ENCODE peak calls at places on chromosome 11, in ten cellular contexts. U, X, Y, C, W, O, Z, M, L and I are unnamed samples.

GRCh38 chr11:92149996-92150395 is 74.6 kb upstream of the FAT3 start:
- DNase-seq in U (no peak), X (no peak), C (no peak), W (no peak), Z (no peak), M (no peak), O (no peak), L (no peak), Y (no peak), I (no peak)

GRCh38 chr11:15969281-15969680 is 387.1 kb downstream of the SOX6 start:
- DNase-seq in O (peak), C (peak), U (no peak), Y (no peak), W (no peak), X (no peak), L (no peak), M (peak), Z (peak), I (peak)

GRCh38 chr11:116641561-116642045 is 131.2 kb downstream of the BUD13 start:
- DNase-seq in Z (peak), X (peak), Y (no peak), M (peak), O (no peak), U (no peak), C (no peak), W (no peak), L (peak), I (peak)

GRCh38 chr11:63508009-63508408 is 2.1 kb downstream of the LGALS12 start:
- DNase-seq in Z (peak), L (peak), Y (no peak), C (no peak), O (peak), U (no peak), M (no peak), X (no peak), W (no peak), I (peak)

GRCh38 chr11:1163911-1164735 is 6.4 kb downstream of the MUC5AC start:
- DNase-seq in W (no peak), X (no peak), O (no peak), Z (no peak), M (no peak), U (no peak), Y (no peak), L (no peak), C (no peak), I (no peak)

GRCh38 chr11:95506777-95507176 is 275.8 kb upstream of the SESN3 start:
- DNase-seq in X (no peak), C (no peak), M (no peak), L (no peak), W (no peak), Z (no peak), Y (no peak), O (no peak), U (no peak), I (no peak)

GRCh38 chr11:40133526-40133925 is 1325.9 kb downstream of the LRRC4C start:
- DNase-seq in C (no peak), L (no peak), X (no peak), M (no peak), W (no peak), O (no peak), U (no peak), Z (no peak), Y (no peak), I (no peak)

GRCh38 chr11:110939471-110939870 is 227.2 kb upstream of the ARHGAP20 start:
- DNase-seq in O (no peak), C (no peak), Z (no peak), U (no peak), M (no peak), W (no peak), L (no peak), X (no peak), Y (no peak), I (no peak)

GRCh38 chr11:110317516-110317932 is 21.1 kb upstream of the RDX start:
- DNase-seq in Z (no peak), Y (no peak), O (peak), U (no peak), L (no peak), X (peak), M (no peak), C (no peak), W (no peak), I (no peak)

GRCh38 chr11:33227578-33228261 is 29.5 kb upstream of the HIPK3 start:
- DNase-seq in X (no peak), M (peak), L (no peak), U (no peak), W (no peak), C (no peak), Y (no peak), Z (no peak), O (no peak), I (no peak)

GRCh38 chr11:126891556-126892217 is 108.9 kb downstream of the KIRREL3 start:
- DNase-seq in W (no peak), Y (no peak), X (no peak), U (no peak), L (no peak), C (peak), M (no peak), O (peak), Z (no peak), I (no peak)

GRCh38 chr11:134835561-134835960 is 423.5 kb upstream of the B3GAT1 start:
- DNase-seq in M (no peak), O (no peak), Y (no peak), U (no peak), Z (no peak), C (no peak), L (no peak), X (no peak), W (no peak), I (no peak)

GRCh38 chr11:122367809-122368231 is 251.8 kb upstream of the BLID start:
- DNase-seq in O (peak), L (no peak), X (no peak), Z (peak), C (peak), U (no peak), W (no peak), Y (no peak), M (no peak), I (peak)

GRCh38 chr11:65412271-65413076 is 10.1 kb upstream of the NEAT1 start:
- DNase-seq in L (no peak), X (no peak), O (no peak), Z (no peak), C (no peak), W (no peak), Y (no peak), U (no peak), M (no peak), I (no peak)

GRCh38 chr11:10459029-10459970 is 4.2 kb downstream of the AMPD3 start:
- DNase-seq in O (peak), Z (peak), M (no peak), U (peak), X (no peak), W (peak), Y (peak), L (peak), C (no peak), I (no peak)